ENCODE peak calls at places on chromosomes 1 and 21, in four cellular contexts. One of them, this sample, is unnamed. For H3K36me3, the result is how much of the 10 kb centered on the place peaks cover.

GRCh38 chr1:183012301-183012994 is 10.8 kb upstream of the LAMC1 start:
- DNase-seq in GM23248: no peak
- DNase-seq in MM.1S: no peak
- DNase-seq in IMR-90: no peak
- DNase-seq in this sample: no peak

GRCh38 chr1:109466440-109467300 is at the start of gene SYPL2:
- DNase-seq in IMR-90: peak
- DNase-seq in MM.1S: no peak
- DNase-seq in GM23248: peak
- DNase-seq in this sample: peak

GRCh38 chr1:208235983-208236761 is 8.0 kb downstream of the PLXNA2 start:
- DNase-seq in GM23248: peak
- DNase-seq in IMR-90: peak
- DNase-seq in MM.1S: no peak
- DNase-seq in this sample: no peak

GRCh38 chr1:63189677-63190076 is 132.7 kb upstream of the FOXD3 start:
- DNase-seq in MM.1S: no peak
- DNase-seq in IMR-90: no peak
- DNase-seq in GM23248: no peak
- DNase-seq in this sample: peak

GRCh38 chr1:54609301-54609921 is 13.9 kb downstream of the FAM151A start:
- DNase-seq in MM.1S: no peak
- DNase-seq in GM23248: no peak
- DNase-seq in IMR-90: no peak
- DNase-seq in this sample: no peak

GRCh38 chr1:153768316-153769126 is 6.7 kb upstream of the SLC27A3 start:
- DNase-seq in IMR-90: no peak
- DNase-seq in MM.1S: no peak
- DNase-seq in GM23248: no peak
- DNase-seq in this sample: no peak

GRCh38 chr1:26164036-26164927 is 4.5 kb downstream of the C1orf232 start:
- DNase-seq in MM.1S: peak
- DNase-seq in GM23248: peak
- DNase-seq in IMR-90: no peak
- DNase-seq in this sample: peak

GRCh38 chr1:244672961-244673695 is 20.2 kb downstream of the DESI2 start:
- DNase-seq in GM23248: peak
- DNase-seq in IMR-90: peak
- DNase-seq in MM.1S: no peak
- DNase-seq in this sample: no peak

GRCh38 chr1:115296981-115297380 is 41.1 kb downstream of the NGF start:
- DNase-seq in IMR-90: peak
- DNase-seq in MM.1S: peak
- DNase-seq in GM23248: peak
- DNase-seq in this sample: no peak

GRCh38 chr1:11058595-11059165 is 1.1 kb downstream of the SRM start:
- DNase-seq in IMR-90: no peak
- DNase-seq in MM.1S: no peak
- DNase-seq in GM23248: peak
- DNase-seq in this sample: no peak

GRCh38 chr21:32312321-32312720 is 13.7 kb downstream of the MRAP start:
- DNase-seq in MM.1S: no peak
- DNase-seq in GM23248: no peak
- DNase-seq in IMR-90: no peak
- DNase-seq in this sample: no peak

GRCh38 chr1:205369621-205370230 is 13.0 kb upstream of the KLHDC8A start:
- DNase-seq in MM.1S: no peak
- DNase-seq in IMR-90: peak
- DNase-seq in GM23248: peak
- DNase-seq in this sample: no peak

GRCh38 chr1:199780091-199780490 is 247.4 kb upstream of the NR5A2 start:
- DNase-seq in IMR-90: no peak
- DNase-seq in GM23248: no peak
- DNase-seq in MM.1S: no peak
- DNase-seq in this sample: no peak

GRCh38 chr1:179231923-179232322 is 2.4 kb upstream of the ABL2 start:
- DNase-seq in MM.1S: no peak
- DNase-seq in GM23248: peak
- DNase-seq in IMR-90: peak
- DNase-seq in this sample: no peak

GRCh38 chr1:19925342-19926070 is 2.1 kb upstream of the PLA2G2E start:
- DNase-seq in GM23248: no peak
- DNase-seq in MM.1S: no peak
- DNase-seq in IMR-90: no peak
- DNase-seq in this sample: no peak

GRCh38 chr1:215957692-215958091 is 390.6 kb downstream of the KCTD3 start:
- DNase-seq in MM.1S: no peak
- DNase-seq in IMR-90: peak
- DNase-seq in GM23248: peak
- DNase-seq in this sample: peak

DNA sequence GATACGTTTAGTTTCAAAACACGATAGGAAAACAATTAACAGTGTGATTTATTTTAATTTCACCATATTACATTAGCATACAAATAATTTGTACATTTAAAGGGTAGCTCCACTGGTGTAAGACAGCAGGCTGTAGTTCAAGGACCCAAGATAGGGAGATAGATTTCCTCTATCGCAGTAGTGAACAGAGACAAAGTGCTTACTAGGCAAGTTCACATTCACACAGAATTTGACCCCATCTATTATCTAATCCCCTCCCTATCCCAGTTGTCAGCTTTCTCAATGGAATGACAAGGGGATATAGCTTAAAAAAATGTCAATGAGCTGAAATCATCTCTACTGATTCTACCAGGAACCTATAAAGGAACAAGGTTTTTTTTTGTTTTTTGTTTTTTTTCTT is 31.2 kb downstream of the MGST3 start:
- DNase-seq in GM23248: no peak
- DNase-seq in MM.1S: no peak
- DNase-seq in IMR-90: no peak
- DNase-seq in this sample: no peak
- H3K36me3 ChIP-seq in GM23248: half or more
- H3K36me3 ChIP-seq in MM.1S: under half
- H3K36me3 ChIP-seq in IMR-90: under half
- H3K36me3 ChIP-seq in this sample: under half

GRCh38 chr1:36531833-36532232 is 49.1 kb upstream of the CSF3R start:
- DNase-seq in MM.1S: no peak
- DNase-seq in IMR-90: no peak
- DNase-seq in GM23248: no peak
- DNase-seq in this sample: no peak

GRCh38 chr1:36533897-36534296 is 51.2 kb upstream of the CSF3R start:
- DNase-seq in GM23248: no peak
- DNase-seq in MM.1S: no peak
- DNase-seq in IMR-90: no peak
- DNase-seq in this sample: no peak

GRCh38 chr1:36530791-36531190 is 48.1 kb upstream of the CSF3R start:
- DNase-seq in MM.1S: no peak
- DNase-seq in IMR-90: no peak
- DNase-seq in GM23248: no peak
- DNase-seq in this sample: no peak

GRCh38 chr1:36534711-36535412 is 52.1 kb upstream of the CSF3R start:
- DNase-seq in GM23248: no peak
- DNase-seq in IMR-90: no peak
- DNase-seq in MM.1S: no peak
- DNase-seq in this sample: no peak

GRCh38 chr1:36532810-36533401 is 50.2 kb upstream of the CSF3R start:
- DNase-seq in GM23248: no peak
- DNase-seq in MM.1S: no peak
- DNase-seq in IMR-90: no peak
- DNase-seq in this sample: no peak
- H3K4me2 ChIP-seq in GM23248: no peak
- H3K4me2 ChIP-seq in MM.1S: no peak
- H3K4me2 ChIP-seq in IMR-90: no peak
- H3K4me2 ChIP-seq in this sample: no peak

GRCh38 chr1:111455642-111456031 is 6.4 kb downstream of the ATP5PB start:
- DNase-seq in IMR-90: no peak
- DNase-seq in GM23248: no peak
- DNase-seq in MM.1S: no peak
- DNase-seq in this sample: no peak
- H3K36me3 ChIP-seq in IMR-90: under half
- H3K36me3 ChIP-seq in GM23248: half or more
- H3K36me3 ChIP-seq in MM.1S: under half
- H3K36me3 ChIP-seq in this sample: under half

GRCh38 chr1:85583355-85584263 is 3.0 kb downstream of the CCN1 start:
- DNase-seq in MM.1S: no peak
- DNase-seq in IMR-90: peak
- DNase-seq in GM23248: no peak
- DNase-seq in this sample: no peak

GRCh38 chr1:85584923-85585322 is 4.4 kb downstream of the CCN1 start:
- DNase-seq in GM23248: peak
- DNase-seq in IMR-90: peak
- DNase-seq in MM.1S: no peak
- DNase-seq in this sample: no peak

GRCh38 chr1:85582687-85583354 is 2.3 kb downstream of the CCN1 start:
- DNase-seq in GM23248: peak
- DNase-seq in IMR-90: peak
- DNase-seq in MM.1S: no peak
- DNase-seq in this sample: no peak

GRCh38 chr1:85585845-85586244 is 5.3 kb downstream of the CCN1 start:
- DNase-seq in MM.1S: no peak
- DNase-seq in IMR-90: peak
- DNase-seq in GM23248: peak
- DNase-seq in this sample: no peak

DNA sequence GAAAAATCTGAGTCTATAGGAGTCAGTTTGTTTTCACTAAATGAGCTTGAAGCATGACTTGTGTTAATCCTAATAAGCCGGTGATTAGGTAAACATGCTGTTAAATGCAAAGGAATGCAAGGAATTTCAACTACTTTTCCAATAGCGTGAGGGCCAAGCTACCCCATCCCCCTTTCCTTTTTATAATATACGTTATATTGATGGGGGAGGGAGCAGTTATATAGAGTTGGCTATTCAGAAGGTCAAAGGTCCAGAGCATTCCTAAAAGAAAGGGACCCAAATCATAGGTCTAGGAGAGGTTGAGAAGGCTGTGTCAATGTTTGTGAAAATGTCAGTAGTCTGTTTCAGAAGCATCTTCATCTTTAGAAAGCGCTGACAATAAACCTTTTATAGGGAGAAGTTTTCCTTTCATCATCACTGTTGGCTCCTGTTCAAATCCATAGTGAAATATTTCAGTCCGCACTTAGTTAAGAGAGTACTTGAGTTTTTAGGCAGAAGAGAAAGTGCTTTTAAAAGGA is 3.8 kb downstream of the CCN1 start:
- DNase-seq in GM23248: peak
- DNase-seq in MM.1S: no peak
- DNase-seq in IMR-90: peak
- DNase-seq in this sample: peak
- H3K4me2 ChIP-seq in GM23248: peak
- H3K4me2 ChIP-seq in MM.1S: no peak
- H3K4me2 ChIP-seq in IMR-90: no peak
- H3K4me2 ChIP-seq in this sample: peak

DNA sequence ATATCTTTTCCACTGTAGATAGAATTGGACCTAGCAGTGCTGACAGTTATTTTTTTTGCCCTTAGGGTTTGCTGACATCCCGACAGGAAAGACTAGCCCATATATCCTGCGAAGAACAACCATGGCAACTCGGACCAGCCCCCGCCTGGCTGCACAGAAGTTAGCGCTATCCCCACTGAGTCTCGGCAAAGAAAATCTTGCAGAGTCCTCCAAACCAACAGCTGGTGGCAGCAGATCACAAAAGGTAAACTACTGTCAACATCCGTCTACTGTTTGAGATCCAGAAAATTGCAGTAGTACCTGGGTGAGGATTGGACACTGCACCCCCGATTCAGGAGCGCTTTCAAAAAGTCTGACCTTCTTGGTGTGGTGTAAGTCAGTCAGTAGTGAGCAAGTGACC is 55.8 kb downstream of the CENPF start:
- DNase-seq in IMR-90: peak
- DNase-seq in MM.1S: no peak
- DNase-seq in GM23248: peak
- DNase-seq in this sample: peak
- H3K36me3 ChIP-seq in IMR-90: under half
- H3K36me3 ChIP-seq in MM.1S: under half
- H3K36me3 ChIP-seq in GM23248: under half
- H3K36me3 ChIP-seq in this sample: half or more

DNA sequence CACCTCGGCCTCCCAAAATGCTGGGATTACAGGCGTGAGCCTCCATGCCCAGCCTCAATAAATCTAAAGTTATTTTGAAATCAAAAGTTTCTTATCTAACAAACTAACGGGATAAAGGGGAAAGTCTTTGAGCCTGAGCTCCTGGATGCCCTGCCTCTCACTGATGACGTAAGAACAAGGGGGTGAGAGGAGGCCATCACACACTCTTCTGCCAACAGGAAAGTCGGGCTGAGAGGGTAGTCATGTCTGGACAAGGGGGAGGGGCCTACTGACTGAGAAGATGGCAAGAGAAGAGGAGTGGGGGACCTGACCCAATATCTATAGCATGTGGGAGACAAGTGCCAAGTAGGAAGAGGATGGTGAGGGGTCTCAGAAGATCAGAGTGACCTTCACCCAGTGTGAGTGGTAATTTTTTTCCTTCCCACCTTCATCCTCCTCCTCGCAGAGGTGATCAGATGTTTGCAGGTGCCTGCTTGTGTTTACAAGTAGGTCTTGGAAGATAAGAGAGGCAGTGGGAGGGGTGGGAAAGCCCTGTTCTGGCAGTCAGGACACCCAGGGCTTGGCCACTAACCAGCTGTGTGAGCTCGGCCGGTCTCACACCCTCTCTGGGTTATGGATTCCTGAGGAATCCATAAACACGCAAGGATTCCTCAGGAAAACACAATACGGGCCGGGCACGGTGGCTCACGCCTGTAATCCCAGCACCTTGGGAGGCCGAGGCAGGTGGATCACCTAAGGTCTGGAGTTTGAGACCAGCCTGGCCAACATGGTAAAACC is 9.6 kb downstream of the UQCRHL start:
- DNase-seq in MM.1S: no peak
- DNase-seq in GM23248: peak
- DNase-seq in IMR-90: peak
- DNase-seq in this sample: no peak
- H3K4me2 ChIP-seq in MM.1S: no peak
- H3K4me2 ChIP-seq in GM23248: no peak
- H3K4me2 ChIP-seq in IMR-90: no peak
- H3K4me2 ChIP-seq in this sample: no peak

DNA sequence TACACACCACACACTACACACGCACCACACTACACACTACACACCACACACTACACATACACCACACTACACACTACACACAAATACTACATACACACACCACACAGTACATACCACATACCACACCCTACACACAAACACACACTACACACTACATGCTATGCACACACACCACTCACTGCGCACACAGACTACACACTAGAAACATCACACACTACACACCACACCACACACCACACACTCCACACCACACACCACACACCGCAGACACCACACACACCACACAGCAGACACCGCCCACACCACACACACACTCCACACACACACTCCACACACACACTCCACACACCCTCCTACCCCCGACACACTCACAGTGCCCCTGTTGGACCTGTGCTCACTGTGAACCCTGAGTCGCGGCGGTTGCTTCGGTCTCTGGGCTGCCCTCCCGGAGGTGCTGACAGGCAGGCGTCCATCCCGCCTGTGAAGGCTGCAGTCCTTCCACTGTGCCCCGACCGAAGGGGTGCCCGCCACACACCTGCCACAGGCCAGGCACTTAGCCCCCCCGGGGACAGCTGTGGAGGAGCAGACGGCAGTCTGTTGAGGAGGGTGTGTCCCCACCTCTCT is 21.4 kb downstream of the TFF3 start:
- DNase-seq in MM.1S: no peak
- DNase-seq in IMR-90: no peak
- DNase-seq in GM23248: no peak
- DNase-seq in this sample: no peak
- H3K36me3 ChIP-seq in MM.1S: under half
- H3K36me3 ChIP-seq in IMR-90: under half
- H3K36me3 ChIP-seq in GM23248: under half
- H3K36me3 ChIP-seq in this sample: under half